ENCODE peak calls at places on chromosome 1, in nine cellular contexts. A, I, F, E, M, U, Z, H and W are unnamed samples. For H3K36me3, the result is how much of the 10 kb centered on the place peaks cover.

GRCh38 chr1:68791800-68792199 is 294.9 kb upstream of the DEPDC1 start:
- DNase-seq in A (no peak), I (no peak), F (no peak), E (no peak), M (no peak), U (no peak), Z (no peak), H (no peak), W (no peak)

GRCh38 chr1:226662704-226663326 is 76.3 kb downstream of the ITPKB start:
- DNase-seq in A (peak), I (peak), F (no peak), E (peak), M (peak), U (peak), Z (no peak), H (peak), W (peak)

GRCh38 chr1:29344336-29344735 is 108.0 kb downstream of the PTPRU start:
- DNase-seq in A (no peak), I (no peak), F (no peak), E (peak), M (no peak), U (peak), Z (no peak), H (no peak), W (no peak)

GRCh38 chr1:156276966-156277381 is 5.7 kb downstream of the SMG5 start:
- DNase-seq in A (peak), I (no peak), F (no peak), E (no peak), M (no peak), U (no peak), Z (no peak), H (no peak), W (peak)

GRCh38 chr1:1274931-1275431 is 1.3 kb upstream of the UBE2J2 start:
- DNase-seq in A (no peak), I (no peak), F (no peak), E (no peak), M (peak), U (peak), Z (peak), H (no peak), W (no peak)

GRCh38 chr1:60921175-60921574 is 161.2 kb upstream of the NFIA start:
- DNase-seq in A (no peak), I (no peak), F (no peak), E (no peak), M (no peak), U (no peak), Z (no peak), H (no peak), W (no peak)

GRCh38 chr1:33753087-33753856 is 110.6 kb upstream of the HMGB4 start:
- DNase-seq in A (no peak), I (no peak), F (no peak), E (no peak), M (no peak), U (no peak), Z (no peak), H (no peak), W (no peak)

GRCh38 chr1:26353976-26354820 is at the start of gene CRYBG2:
- DNase-seq in A (no peak), I (peak), F (no peak), E (peak), M (no peak), U (no peak), Z (peak), H (no peak), W (no peak)

GRCh38 chr1:174743654-174744561 is 255.8 kb upstream of the CACYBP start:
- DNase-seq in A (peak), I (peak), F (peak), E (no peak), M (no peak), U (no peak), Z (no peak), H (no peak), W (no peak)

GRCh38 chr1:181073638-181074037 is 14.9 kb upstream of the IER5 start:
- DNase-seq in A (peak), I (peak), F (no peak), E (no peak), M (no peak), U (no peak), Z (no peak), H (no peak), W (no peak)

GRCh38 chr1:43366601-43367025 is 1.2 kb downstream of the ELOVL1 start:
- DNase-seq in A (no peak), I (peak), F (no peak), E (peak), M (no peak), U (no peak), Z (no peak), H (no peak), W (no peak)

GRCh38 chr1:156241311-156241811 is 623 bp upstream of the BGLAP start:
- DNase-seq in A (peak), I (peak), F (no peak), E (peak), M (no peak), U (peak), Z (no peak), H (no peak), W (no peak)

GRCh38 chr1:81801032-81801833 is 499 bp downstream of the ADGRL2 start:
- DNase-seq in A (peak), I (peak), F (peak), E (peak), M (peak), U (peak), Z (peak), H (peak), W (peak)

GRCh38 chr1:28359592-28360239 is 9.8 kb upstream of the PHACTR4 start:
- DNase-seq in A (peak), I (peak), F (peak), E (peak), M (peak), U (peak), Z (peak), H (peak), W (peak)

GRCh38 chr1:44290250-44291094 is 64.6 kb downstream of the ERI3 start:
- DNase-seq in A (no peak), I (no peak), F (no peak), E (peak), M (no peak), U (no peak), Z (no peak), H (no peak), W (no peak)

GRCh38 chr1:21594935-21595897 is 73.9 kb downstream of the RAP1GAP start:
- DNase-seq in A (peak), I (peak), F (peak), E (peak), M (no peak), U (peak), Z (peak), H (peak), W (peak)

GRCh38 chr1:87600848-87601247 is 272.2 kb downstream of the LMO4 start:
- DNase-seq in A (peak), I (peak), F (no peak), E (no peak), M (no peak), U (no peak), Z (no peak), H (no peak), W (no peak)

GRCh38 chr1:211711313-211711712 is 35.9 kb upstream of the NEK2 start:
- DNase-seq in A (no peak), I (no peak), F (no peak), E (no peak), M (no peak), U (no peak), Z (no peak), H (no peak), W (no peak)

GRCh38 chr1:150484861-150485260 is 2.4 kb upstream of the TARS2 start:
- DNase-seq in A (peak), I (peak), F (no peak), E (peak), M (no peak), U (peak), Z (no peak), H (no peak), W (no peak)

GRCh38 chr1:159866905-159867304 is 4.4 kb upstream of the VSIG8 start:
- DNase-seq in A (no peak), I (no peak), F (no peak), E (no peak), M (no peak), U (no peak), Z (no peak), H (no peak), W (no peak)

GRCh38 chr1:209651148-209651547 is 1.1 kb downstream of the LAMB3 start:
- DNase-seq in A (peak), I (peak), F (no peak), E (peak), M (peak), U (peak), Z (peak), H (peak), W (peak)

GRCh38 chr1:99548924-99549605 is 96.8 kb upstream of the PALMD start:
- DNase-seq in A (no peak), I (no peak), F (no peak), E (no peak), M (no peak), U (no peak), Z (no peak), H (peak), W (peak)

GRCh38 chr1:212141404-212141803 is 105.9 kb downstream of the DTL start:
- DNase-seq in A (peak), I (peak), F (no peak), E (no peak), M (no peak), U (no peak), Z (no peak), H (no peak), W (no peak)

GRCh38 chr1:35428360-35428759 is 128.8 kb downstream of the KIAA0319L start:
- DNase-seq in A (no peak), I (no peak), F (no peak), E (no peak), M (no peak), U (no peak), Z (no peak), H (no peak), W (no peak)

GRCh38 chr1:154906621-154907081 is 29.9 kb downstream of the PMVK start:
- DNase-seq in A (no peak), I (peak), F (no peak), E (no peak), M (no peak), U (no peak), Z (no peak), H (no peak), W (no peak)

DNA sequence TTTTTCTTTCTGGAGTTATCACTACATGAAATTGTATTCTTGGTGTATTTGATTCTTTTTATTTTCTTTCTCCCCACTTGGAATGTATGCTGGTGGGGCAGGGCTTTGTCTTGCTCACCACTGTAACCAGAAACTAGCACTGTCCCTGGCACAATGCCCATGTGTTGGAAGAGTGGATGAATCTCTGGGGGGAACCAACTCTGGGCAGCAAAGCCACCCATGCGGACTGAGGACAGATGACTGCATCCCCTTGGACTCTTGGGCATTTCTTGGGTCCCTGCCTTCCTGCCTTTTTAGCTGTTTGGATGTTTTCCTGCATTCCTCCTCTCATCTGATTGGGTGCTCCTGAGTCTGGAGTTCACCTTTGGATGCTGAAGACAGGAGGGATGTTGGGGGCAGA is 6.1 kb downstream of the CYP4B1 start:
- DNase-seq in A (no peak), I (no peak), F (no peak), E (no peak), M (no peak), U (no peak), Z (no peak), H (no peak), W (no peak)
- H3K27ac ChIP-seq in A (no peak), I (no peak), F (no peak), E (no peak), M (no peak), U (no peak), Z (no peak), H (peak), W (no peak)

GRCh38 chr1:93567255-93567918 is 114.2 kb downstream of the BCAR3 start:
- DNase-seq in A (peak), I (peak), F (no peak), E (peak), M (peak), U (no peak), Z (no peak), H (peak), W (peak)

GRCh38 chr1:93569479-93569878 is 112.2 kb downstream of the BCAR3 start:
- DNase-seq in A (no peak), I (no peak), F (no peak), E (no peak), M (peak), U (no peak), Z (no peak), H (no peak), W (no peak)

GRCh38 chr1:93566227-93566626 is 115.4 kb downstream of the BCAR3 start:
- DNase-seq in A (no peak), I (no peak), F (no peak), E (peak), M (no peak), U (no peak), Z (no peak), H (peak), W (no peak)

DNA sequence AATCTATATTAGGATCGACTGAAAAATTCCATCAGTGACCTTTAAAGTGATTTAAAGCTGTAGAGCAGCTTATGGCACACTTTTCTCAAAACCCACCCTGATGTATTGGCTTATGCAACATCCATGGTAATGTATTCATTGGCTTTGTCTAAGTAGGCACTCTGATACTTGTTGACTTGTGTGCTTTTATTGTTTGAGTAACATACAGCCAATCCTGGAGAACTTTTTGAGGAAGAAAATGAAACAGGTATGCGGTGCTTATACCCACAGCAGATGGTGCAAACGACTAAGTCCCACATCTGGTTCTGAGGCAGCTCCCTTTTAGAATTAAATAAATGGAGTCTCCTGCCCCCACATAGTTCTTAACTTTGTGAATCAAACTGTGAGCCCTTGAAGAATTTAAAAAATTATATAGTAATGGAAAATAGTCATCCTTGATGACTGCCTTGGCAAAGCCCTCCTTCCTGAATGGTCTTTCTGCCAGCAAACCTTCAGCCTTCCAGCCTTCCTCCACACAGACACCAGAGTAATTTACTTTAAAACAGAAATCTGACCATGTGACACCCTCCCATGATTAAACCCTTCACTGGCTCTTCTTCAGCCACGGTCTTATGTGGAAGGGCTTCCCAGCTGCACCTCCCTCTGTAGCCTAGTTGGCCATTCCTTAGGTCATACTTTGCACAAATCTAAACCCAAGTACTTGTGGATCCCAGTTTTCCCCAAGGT is 116.0 kb downstream of the BCAR3 start:
- DNase-seq in A (peak), I (no peak), F (no peak), E (peak), M (no peak), U (no peak), Z (no peak), H (no peak), W (no peak)
- H3K36me3 ChIP-seq in A (half or more), I (half or more), F (under half), E (half or more), M (under half), U (half or more), Z (under half), H (half or more), W (under half)

DNA sequence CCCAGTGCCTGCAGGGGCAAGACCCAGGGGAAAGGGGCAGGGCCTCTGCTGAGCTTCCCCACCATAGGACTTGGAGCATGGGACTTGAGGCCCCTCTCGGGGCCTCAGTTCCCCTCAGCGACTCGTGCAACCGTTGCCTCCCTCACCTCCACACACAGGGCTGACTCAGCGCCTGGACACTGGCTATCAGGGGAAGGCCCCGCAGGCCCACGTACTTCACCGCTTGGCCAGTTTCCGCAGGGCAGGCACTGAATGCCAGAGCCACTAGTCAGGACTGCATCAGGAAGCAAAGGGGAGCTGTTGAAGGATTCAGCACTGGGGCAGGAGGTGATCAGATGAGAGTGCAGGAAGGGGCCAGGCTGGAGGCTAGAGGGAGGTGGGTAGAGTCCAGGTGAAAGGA is 15.5 kb upstream of the FAM131C start:
- DNase-seq in A (peak), I (peak), F (no peak), E (peak), M (peak), U (no peak), Z (no peak), H (peak), W (no peak)
- H3K27ac ChIP-seq in A (peak), I (peak), F (no peak), E (peak), M (no peak), U (no peak), Z (no peak), H (peak), W (no peak)

GRCh38 chr1:45612941-45613579 is 10.8 kb downstream of the CCDC17 start:
- DNase-seq in A (no peak), I (no peak), F (no peak), E (no peak), M (no peak), U (no peak), Z (no peak), H (no peak), W (no peak)

GRCh38 chr1:45615885-45616284 is 8.0 kb downstream of the CCDC17 start:
- DNase-seq in A (no peak), I (no peak), F (no peak), E (no peak), M (no peak), U (no peak), Z (no peak), H (no peak), W (no peak)

GRCh38 chr1:45608475-45609156 is 15.2 kb downstream of the CCDC17 start:
- DNase-seq in A (no peak), I (no peak), F (no peak), E (no peak), M (no peak), U (no peak), Z (no peak), H (no peak), W (no peak)

GRCh38 chr1:45607407-45608074 is 16.3 kb downstream of the CCDC17 start:
- DNase-seq in A (no peak), I (no peak), F (no peak), E (no peak), M (no peak), U (no peak), Z (no peak), H (no peak), W (no peak)

DNA sequence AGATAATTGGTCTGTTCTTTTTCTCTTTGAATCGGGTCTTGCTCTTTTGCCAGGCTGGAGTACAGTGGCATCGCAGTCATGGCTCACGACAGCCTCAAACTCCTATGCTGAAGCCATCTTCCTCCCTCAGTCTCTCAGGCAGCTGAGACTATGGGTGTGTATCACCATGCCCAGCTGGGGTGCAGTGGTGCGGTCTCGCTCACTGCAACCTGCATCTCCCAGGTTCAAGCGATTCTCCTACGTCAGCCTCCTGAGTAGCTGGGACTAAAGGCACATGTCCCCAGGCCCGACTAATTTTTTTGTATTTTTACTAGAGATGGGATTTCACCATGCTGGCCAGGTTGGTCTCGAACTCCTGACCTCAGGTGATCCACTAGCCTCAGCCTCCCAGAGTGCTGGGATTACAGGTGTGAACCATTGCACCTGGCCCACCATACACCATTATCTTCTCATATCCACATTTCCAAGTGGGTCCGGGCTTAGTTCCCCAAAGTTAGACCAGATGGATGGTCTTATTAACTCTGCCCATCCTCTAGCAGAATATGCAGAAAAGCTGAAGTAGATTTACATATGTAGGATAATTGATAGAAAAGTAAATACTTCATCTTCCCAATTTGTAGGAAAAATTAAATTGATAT is 13.1 kb downstream of the CCDC17 start:
- DNase-seq in A (no peak), I (no peak), F (no peak), E (no peak), M (no peak), U (no peak), Z (no peak), H (no peak), W (no peak)
- H3K36me3 ChIP-seq in A (under half), I (half or more), F (under half), E (half or more), M (under half), U (half or more), Z (under half), H (half or more), W (half or more)

GRCh38 chr1:185487030-185487429 is 170.0 kb upstream of the IVNS1ABP start:
- DNase-seq in A (no peak), I (no peak), F (no peak), E (no peak), M (no peak), U (no peak), Z (no peak), H (no peak), W (no peak)

GRCh38 chr1:185490924-185491323 is 173.9 kb upstream of the IVNS1ABP start:
- DNase-seq in A (no peak), I (no peak), F (no peak), E (no peak), M (no peak), U (no peak), Z (no peak), H (no peak), W (no peak)

GRCh38 chr1:185489406-185489805 is 172.4 kb upstream of the IVNS1ABP start:
- DNase-seq in A (no peak), I (no peak), F (no peak), E (no peak), M (no peak), U (no peak), Z (no peak), H (no peak), W (no peak)

GRCh38 chr1:185488673-185489311 is 171.7 kb upstream of the IVNS1ABP start:
- DNase-seq in A (no peak), I (no peak), F (no peak), E (peak), M (no peak), U (peak), Z (no peak), H (peak), W (peak)

GRCh38 chr1:185487943-185488342 is 170.9 kb upstream of the IVNS1ABP start:
- DNase-seq in A (no peak), I (no peak), F (no peak), E (no peak), M (no peak), U (no peak), Z (no peak), H (no peak), W (no peak)
- H3K27ac ChIP-seq in A (no peak), I (no peak), F (no peak), E (no peak), M (peak), U (no peak), Z (no peak), H (peak), W (no peak)